ENCODE peak calls at places on chromosomes 3 and 15, in seven cellular contexts. One of them, this sample, is unnamed.

GRCh38 chr3:74844428-74844827 is 230.0 kb upstream of the CNTN3 start:
- DNase-seq in HCT116: no peak
- DNase-seq in SK-N-SH: no peak
- DNase-seq in GM12878: no peak
- DNase-seq in K562: no peak
- DNase-seq in H1: no peak
- DNase-seq in HepG2: no peak
- DNase-seq in this sample: no peak

GRCh38 chr3:10505791-10506585 is 602 bp upstream of the ATP2B2 start:
- DNase-seq in HCT116: no peak
- DNase-seq in SK-N-SH: peak
- DNase-seq in GM12878: no peak
- DNase-seq in K562: no peak
- DNase-seq in H1: no peak
- DNase-seq in HepG2: no peak
- DNase-seq in this sample: no peak

GRCh38 chr3:133532951-133533350 is 40.5 kb upstream of the CDV3 start:
- DNase-seq in HCT116: no peak
- DNase-seq in SK-N-SH: no peak
- DNase-seq in GM12878: no peak
- DNase-seq in K562: no peak
- DNase-seq in H1: no peak
- DNase-seq in HepG2: no peak
- DNase-seq in this sample: no peak

GRCh38 chr3:141148770-141149169 is 82.9 kb upstream of the PXYLP1 start:
- DNase-seq in HCT116: no peak
- DNase-seq in SK-N-SH: no peak
- DNase-seq in GM12878: no peak
- DNase-seq in K562: no peak
- DNase-seq in H1: no peak
- DNase-seq in HepG2: no peak
- DNase-seq in this sample: no peak

GRCh38 chr3:49785565-49786356 is 581 bp downstream of the IP6K1 start:
- DNase-seq in HCT116: no peak
- DNase-seq in SK-N-SH: peak
- DNase-seq in GM12878: no peak
- DNase-seq in K562: no peak
- DNase-seq in H1: no peak
- DNase-seq in HepG2: no peak
- DNase-seq in this sample: no peak

GRCh38 chr3:30006111-30006510 is 600.3 kb upstream of the TGFBR2 start:
- DNase-seq in HCT116: no peak
- DNase-seq in SK-N-SH: no peak
- DNase-seq in GM12878: no peak
- DNase-seq in K562: no peak
- DNase-seq in H1: no peak
- DNase-seq in HepG2: no peak
- DNase-seq in this sample: no peak

GRCh38 chr3:41932511-41932910 is 29.4 kb downstream of the ULK4 start:
- DNase-seq in HCT116: no peak
- DNase-seq in SK-N-SH: no peak
- DNase-seq in GM12878: no peak
- DNase-seq in K562: no peak
- DNase-seq in H1: no peak
- DNase-seq in HepG2: no peak
- DNase-seq in this sample: no peak

GRCh38 chr3:33980252-33980651 is 181.8 kb downstream of the PDCD6IP start:
- DNase-seq in HCT116: peak
- DNase-seq in SK-N-SH: peak
- DNase-seq in GM12878: peak
- DNase-seq in K562: peak
- DNase-seq in H1: no peak
- DNase-seq in HepG2: peak
- DNase-seq in this sample: peak

GRCh38 chr3:69740103-69741021 is 1.1 kb downstream of the MITF start:
- DNase-seq in HCT116: no peak
- DNase-seq in SK-N-SH: no peak
- DNase-seq in GM12878: no peak
- DNase-seq in K562: peak
- DNase-seq in H1: peak
- DNase-seq in HepG2: no peak
- DNase-seq in this sample: no peak

GRCh38 chr3:70108072-70108471 is 108.5 kb downstream of the SAMMSON start:
- DNase-seq in HCT116: no peak
- DNase-seq in SK-N-SH: peak
- DNase-seq in GM12878: no peak
- DNase-seq in K562: peak
- DNase-seq in H1: peak
- DNase-seq in HepG2: peak
- DNase-seq in this sample: peak

GRCh38 chr3:183515968-183516851 is 39.3 kb downstream of the KLHL6 start:
- DNase-seq in HCT116: no peak
- DNase-seq in SK-N-SH: no peak
- DNase-seq in GM12878: peak
- DNase-seq in K562: no peak
- DNase-seq in H1: no peak
- DNase-seq in HepG2: no peak
- DNase-seq in this sample: no peak

GRCh38 chr3:106208979-106209378 is 340.2 kb upstream of the CBLB start:
- DNase-seq in HCT116: no peak
- DNase-seq in SK-N-SH: no peak
- DNase-seq in GM12878: no peak
- DNase-seq in K562: no peak
- DNase-seq in H1: no peak
- DNase-seq in HepG2: no peak
- DNase-seq in this sample: no peak

GRCh38 chr15:29852201-29852600 is 29.9 kb upstream of the TJP1 start:
- DNase-seq in HCT116: no peak
- DNase-seq in SK-N-SH: no peak
- DNase-seq in GM12878: no peak
- DNase-seq in K562: no peak
- DNase-seq in H1: no peak
- DNase-seq in HepG2: no peak
- DNase-seq in this sample: no peak

GRCh38 chr3:46378426-46378942 is 7.7 kb downstream of the CCR5 start:
- DNase-seq in HCT116: peak
- DNase-seq in SK-N-SH: peak
- DNase-seq in GM12878: no peak
- DNase-seq in K562: peak
- DNase-seq in H1: peak
- DNase-seq in HepG2: peak
- DNase-seq in this sample: peak

GRCh38 chr3:11600501-11601282 is 43.0 kb downstream of the VGLL4 start:
- DNase-seq in HCT116: peak
- DNase-seq in SK-N-SH: no peak
- DNase-seq in GM12878: no peak
- DNase-seq in K562: no peak
- DNase-seq in H1: no peak
- DNase-seq in HepG2: peak
- DNase-seq in this sample: peak

GRCh38 chr3:13276438-13277129 is 143.5 kb downstream of the NUP210 start:
- DNase-seq in HCT116: no peak
- DNase-seq in SK-N-SH: peak
- DNase-seq in GM12878: no peak
- DNase-seq in K562: no peak
- DNase-seq in H1: no peak
- DNase-seq in HepG2: no peak
- DNase-seq in this sample: no peak

GRCh38 chr3:78116874-78117273 is 1077.0 kb downstream of the ROBO2 start:
- DNase-seq in HCT116: no peak
- DNase-seq in SK-N-SH: no peak
- DNase-seq in GM12878: no peak
- DNase-seq in K562: no peak
- DNase-seq in H1: no peak
- DNase-seq in HepG2: no peak
- DNase-seq in this sample: no peak

GRCh38 chr3:185484296-185484695 is 14.5 kb downstream of the TMEM41A start:
- DNase-seq in HCT116: no peak
- DNase-seq in SK-N-SH: no peak
- DNase-seq in GM12878: no peak
- DNase-seq in K562: no peak
- DNase-seq in H1: no peak
- DNase-seq in HepG2: no peak
- DNase-seq in this sample: no peak

GRCh38 chr3:185489462-185489861 is 9.4 kb downstream of the TMEM41A start:
- DNase-seq in HCT116: no peak
- DNase-seq in SK-N-SH: no peak
- DNase-seq in GM12878: no peak
- DNase-seq in K562: no peak
- DNase-seq in H1: no peak
- DNase-seq in HepG2: peak
- DNase-seq in this sample: no peak

GRCh38 chr3:185490241-185490640 is 8.6 kb downstream of the TMEM41A start:
- DNase-seq in HCT116: no peak
- DNase-seq in SK-N-SH: no peak
- DNase-seq in GM12878: no peak
- DNase-seq in K562: no peak
- DNase-seq in H1: no peak
- DNase-seq in HepG2: no peak
- DNase-seq in this sample: no peak

GRCh38 chr3:185486371-185486770 is 12.5 kb downstream of the TMEM41A start:
- DNase-seq in HCT116: no peak
- DNase-seq in SK-N-SH: no peak
- DNase-seq in GM12878: no peak
- DNase-seq in K562: no peak
- DNase-seq in H1: no peak
- DNase-seq in HepG2: no peak
- DNase-seq in this sample: no peak

GRCh38 chr3:185488465-185488864 is 10.4 kb downstream of the TMEM41A start:
- DNase-seq in HCT116: no peak
- DNase-seq in SK-N-SH: no peak
- DNase-seq in GM12878: no peak
- DNase-seq in K562: no peak
- DNase-seq in H1: no peak
- DNase-seq in HepG2: no peak
- DNase-seq in this sample: no peak
- TF ChIP-seq YY1 in HCT116: no peak
- TF ChIP-seq YY1 in SK-N-SH: no peak
- TF ChIP-seq YY1 in GM12878: no peak
- TF ChIP-seq YY1 in K562: no peak
- TF ChIP-seq YY1 in H1: no peak
- TF ChIP-seq YY1 in HepG2: no peak
- TF ChIP-seq YY1 in this sample: no peak

GRCh38 chr3:16239776-16240175 is 25.0 kb downstream of the DPH3 start:
- DNase-seq in HCT116: no peak
- DNase-seq in SK-N-SH: no peak
- DNase-seq in GM12878: no peak
- DNase-seq in K562: no peak
- DNase-seq in H1: no peak
- DNase-seq in HepG2: no peak
- DNase-seq in this sample: no peak
- H3K4me3 ChIP-seq in HCT116: no peak
- H3K4me3 ChIP-seq in SK-N-SH: no peak
- H3K4me3 ChIP-seq in GM12878: no peak
- H3K4me3 ChIP-seq in K562: no peak
- H3K4me3 ChIP-seq in H1: no peak
- H3K4me3 ChIP-seq in HepG2: no peak
- H3K4me3 ChIP-seq in this sample: no peak

GRCh38 chr15:43922021-43922420 is 95.2 kb downstream of the WDR76 start:
- DNase-seq in HCT116: no peak
- DNase-seq in SK-N-SH: no peak
- DNase-seq in GM12878: no peak
- DNase-seq in K562: no peak
- DNase-seq in H1: no peak
- DNase-seq in HepG2: no peak
- DNase-seq in this sample: no peak
- H3K9ac ChIP-seq in HCT116: no peak
- H3K9ac ChIP-seq in SK-N-SH: no peak
- H3K9ac ChIP-seq in GM12878: no peak
- H3K9ac ChIP-seq in K562: no peak
- H3K9ac ChIP-seq in H1: no peak
- H3K9ac ChIP-seq in HepG2: no peak
- H3K9ac ChIP-seq in this sample: no peak

GRCh38 chr3:56885879-56886647 is 84.3 kb upstream of the ARHGEF3 start:
- DNase-seq in HCT116: no peak
- DNase-seq in SK-N-SH: no peak
- DNase-seq in GM12878: no peak
- DNase-seq in K562: no peak
- DNase-seq in H1: no peak
- DNase-seq in HepG2: no peak
- DNase-seq in this sample: no peak
- TF ChIP-seq YY1 in HCT116: no peak
- TF ChIP-seq YY1 in SK-N-SH: no peak
- TF ChIP-seq YY1 in GM12878: no peak
- TF ChIP-seq YY1 in K562: no peak
- TF ChIP-seq YY1 in H1: no peak
- TF ChIP-seq YY1 in HepG2: no peak
- TF ChIP-seq YY1 in this sample: no peak

DNA sequence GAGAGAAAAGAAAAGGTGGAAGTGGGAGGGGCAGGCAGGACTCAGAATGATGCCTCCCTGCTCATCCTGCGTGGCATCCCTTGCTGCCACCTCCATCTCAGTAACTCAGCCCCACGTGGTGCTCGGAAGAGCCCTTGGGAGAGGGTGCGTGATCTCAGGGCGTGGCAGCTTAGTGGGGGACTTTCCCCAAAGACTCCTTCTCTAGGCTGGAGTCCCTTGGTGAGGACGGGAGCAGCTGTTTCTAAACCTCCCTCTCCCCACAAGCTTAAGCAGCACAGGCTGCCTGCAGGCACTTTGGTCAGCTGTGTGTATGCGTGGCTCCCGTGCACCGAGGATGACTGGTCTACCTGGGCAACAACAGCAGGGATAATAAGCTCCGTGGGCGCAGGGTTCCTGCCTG is 7.4 kb upstream of the ANPEP start:
- DNase-seq in HCT116: no peak
- DNase-seq in SK-N-SH: peak
- DNase-seq in GM12878: peak
- DNase-seq in K562: no peak
- DNase-seq in H1: no peak
- DNase-seq in HepG2: no peak
- DNase-seq in this sample: no peak
- H3K4me3 ChIP-seq in HCT116: no peak
- H3K4me3 ChIP-seq in SK-N-SH: no peak
- H3K4me3 ChIP-seq in GM12878: no peak
- H3K4me3 ChIP-seq in K562: no peak
- H3K4me3 ChIP-seq in H1: no peak
- H3K4me3 ChIP-seq in HepG2: no peak
- H3K4me3 ChIP-seq in this sample: no peak

GRCh38 chr15:82044373-82045178 is 1.2 kb downstream of the MEX3B start:
- DNase-seq in HCT116: no peak
- DNase-seq in SK-N-SH: peak
- DNase-seq in GM12878: no peak
- DNase-seq in K562: no peak
- DNase-seq in H1: peak
- DNase-seq in HepG2: no peak
- DNase-seq in this sample: no peak
- H3K9ac ChIP-seq in HCT116: peak
- H3K9ac ChIP-seq in SK-N-SH: peak
- H3K9ac ChIP-seq in GM12878: no peak
- H3K9ac ChIP-seq in K562: peak
- H3K9ac ChIP-seq in H1: peak
- H3K9ac ChIP-seq in HepG2: no peak
- H3K9ac ChIP-seq in this sample: peak

DNA sequence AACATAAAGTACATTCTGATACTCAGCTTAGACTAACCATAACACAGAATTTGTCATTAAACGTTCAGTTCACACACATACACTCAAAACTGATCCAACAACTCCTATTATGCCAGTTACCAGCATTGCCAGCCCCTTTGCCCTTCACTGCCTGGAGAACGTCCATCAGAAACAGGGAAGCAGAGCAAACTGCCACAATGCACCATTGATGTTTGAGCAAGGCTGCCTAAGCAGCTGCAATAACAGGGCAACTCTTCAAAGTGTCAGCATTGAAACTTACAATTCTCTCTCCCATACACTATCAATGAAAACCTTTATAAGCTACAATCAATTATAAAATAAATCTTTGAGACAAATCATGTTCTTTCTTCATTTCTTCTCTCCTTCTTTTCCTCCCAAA is 85.1 kb downstream of the ZBTB20 start:
- DNase-seq in HCT116: no peak
- DNase-seq in SK-N-SH: no peak
- DNase-seq in GM12878: no peak
- DNase-seq in K562: no peak
- DNase-seq in H1: no peak
- DNase-seq in HepG2: no peak
- DNase-seq in this sample: no peak
- TF ChIP-seq YY1 in HCT116: no peak
- TF ChIP-seq YY1 in SK-N-SH: no peak
- TF ChIP-seq YY1 in GM12878: no peak
- TF ChIP-seq YY1 in K562: no peak
- TF ChIP-seq YY1 in H1: no peak
- TF ChIP-seq YY1 in HepG2: no peak
- TF ChIP-seq YY1 in this sample: no peak

This sample was measured in NT2/D1.